ENCODE peak calls at places on chromosomes 12 and 14, in six cellular contexts. One of them, this sample, is unnamed.
A peak's percentile ranks its signal among the peaks of the same experiment; 100 is the strongest.

GRCh38 chr14:55240526-55241178 is 30.6 kb upstream of the FBXO34 start:
- ATAC-seq in mucosa of descending colon: no peak
- ATAC-seq in SK-N-SH treated with all-trans-retinoic acid at 6 μM for 48 hours: no peak
- ATAC-seq in activated CD8-positive, alpha-beta T cell treated with anti-CD3 and anti-CD28 coated beads for 36 hours: no peak
- ATAC-seq in A549: no peak
- ATAC-seq in pancreas: no peak
- ATAC-seq in this sample: no peak

GRCh38 chr12:49058366-49059062 is 2.1 kb downstream of the KMT2D start:
- ATAC-seq in mucosa of descending colon: no peak
- ATAC-seq in SK-N-SH treated with all-trans-retinoic acid at 6 μM for 48 hours: no peak
- ATAC-seq in activated CD8-positive, alpha-beta T cell treated with anti-CD3 and anti-CD28 coated beads for 36 hours: no peak
- ATAC-seq in A549: no peak
- ATAC-seq in pancreas: no peak
- ATAC-seq in this sample: no peak

GRCh38 chr12:42145552-42146215 is 1.0 kb upstream of the GXYLT1 start:
- ATAC-seq in mucosa of descending colon: peak; percentile 9
- ATAC-seq in SK-N-SH treated with all-trans-retinoic acid at 6 μM for 48 hours: no peak
- ATAC-seq in activated CD8-positive, alpha-beta T cell treated with anti-CD3 and anti-CD28 coated beads for 36 hours: no peak
- ATAC-seq in A549: peak; percentile 61
- ATAC-seq in pancreas: no peak
- ATAC-seq in this sample: no peak

GRCh38 chr12:119589087-119589486 is 4.5 kb upstream of the TMEM233 start:
- ATAC-seq in mucosa of descending colon: no peak
- ATAC-seq in SK-N-SH treated with all-trans-retinoic acid at 6 μM for 48 hours: no peak
- ATAC-seq in activated CD8-positive, alpha-beta T cell treated with anti-CD3 and anti-CD28 coated beads for 36 hours: no peak
- ATAC-seq in A549: no peak
- ATAC-seq in pancreas: no peak
- ATAC-seq in this sample: no peak

GRCh38 chr12:9740109-9740750 is 7.3 kb upstream of the CLECL1 start:
- ATAC-seq in mucosa of descending colon: peak; percentile 68
- ATAC-seq in SK-N-SH treated with all-trans-retinoic acid at 6 μM for 48 hours: no peak
- ATAC-seq in activated CD8-positive, alpha-beta T cell treated with anti-CD3 and anti-CD28 coated beads for 36 hours: no peak
- ATAC-seq in A549: no peak
- ATAC-seq in pancreas: no peak
- ATAC-seq in this sample: peak; percentile 45

GRCh38 chr14:67477926-67478915 is 10.3 kb downstream of the TMEM229B start:
- ATAC-seq in mucosa of descending colon: no peak
- ATAC-seq in SK-N-SH treated with all-trans-retinoic acid at 6 μM for 48 hours: no peak
- ATAC-seq in activated CD8-positive, alpha-beta T cell treated with anti-CD3 and anti-CD28 coated beads for 36 hours: no peak
- ATAC-seq in A549: no peak
- ATAC-seq in pancreas: no peak
- ATAC-seq in this sample: peak; percentile 32

GRCh38 chr14:68451676-68452387 is 341.0 kb downstream of the ZFP36L1 start:
- ATAC-seq in mucosa of descending colon: peak; percentile 35
- ATAC-seq in SK-N-SH treated with all-trans-retinoic acid at 6 μM for 48 hours: no peak
- ATAC-seq in activated CD8-positive, alpha-beta T cell treated with anti-CD3 and anti-CD28 coated beads for 36 hours: no peak
- ATAC-seq in A549: peak; percentile 32
- ATAC-seq in pancreas: no peak
- ATAC-seq in this sample: peak; percentile 48

GRCh38 chr12:120495189-120495722 is 657 bp upstream of the DYNLL1 start:
- ATAC-seq in mucosa of descending colon: peak; percentile 9
- ATAC-seq in SK-N-SH treated with all-trans-retinoic acid at 6 μM for 48 hours: peak; percentile 5
- ATAC-seq in activated CD8-positive, alpha-beta T cell treated with anti-CD3 and anti-CD28 coated beads for 36 hours: peak; percentile 3
- ATAC-seq in A549: peak; percentile 12
- ATAC-seq in pancreas: no peak
- ATAC-seq in this sample: peak; percentile 14

GRCh38 chr12:47367912-47368537 is 288.3 kb upstream of the AMIGO2 start:
- ATAC-seq in mucosa of descending colon: peak; percentile 42
- ATAC-seq in SK-N-SH treated with all-trans-retinoic acid at 6 μM for 48 hours: no peak
- ATAC-seq in activated CD8-positive, alpha-beta T cell treated with anti-CD3 and anti-CD28 coated beads for 36 hours: peak; percentile 28
- ATAC-seq in A549: no peak
- ATAC-seq in pancreas: no peak
- ATAC-seq in this sample: no peak

This sample was measured in esophagus mucosa.